ENCODE peak calls at places on chromosomes 16 and 17, in nine cellular contexts. Y, P, V, D, K, L, T, S and O are unnamed samples.

GRCh38 chr17:39170558-39170957 is 4.6 kb upstream of the ARL5C start:
- DNase-seq in Y (no peak), P (no peak), V (no peak), D (no peak), K (no peak), L (no peak), T (no peak), S (no peak), O (no peak)

GRCh38 chr16:56401482-56401881 is 23.9 kb downstream of the AMFR start:
- DNase-seq in Y (no peak), P (no peak), V (no peak), D (no peak), K (no peak), L (no peak), T (no peak), S (no peak), O (no peak)

GRCh38 chr16:67786491-67786890 is 19.9 kb downstream of the RANBP10 start:
- DNase-seq in Y (no peak), P (no peak), V (no peak), D (no peak), K (no peak), L (no peak), T (no peak), S (no peak), O (no peak)

GRCh38 chr16:8674413-8675022 is at the start of gene ABAT:
- DNase-seq in Y (peak; percentile 92), P (peak; percentile 93), V (peak; percentile 98), D (peak; percentile 93), K (peak; percentile 94), L (peak; percentile 90), T (peak; percentile 94), S (peak; percentile 97), O (peak; percentile 93)

GRCh38 chr16:66616169-66616568 is 11.7 kb downstream of the CMTM3 start:
- DNase-seq in Y (no peak), P (no peak), V (no peak), D (no peak), K (no peak), L (no peak), T (no peak), S (no peak), O (no peak)

GRCh38 chr17:57862990-57863667 is 13.3 kb upstream of the MRPS23 start:
- DNase-seq in Y (peak; percentile 10), P (no peak), V (no peak), D (no peak), K (peak; percentile 67), L (no peak), T (no peak), S (peak; percentile 71), O (no peak)

GRCh38 chr16:15897834-15898254 is 9.4 kb upstream of the CEP20 start:
- DNase-seq in Y (no peak), P (no peak), V (no peak), D (peak; percentile 73), K (no peak), L (no peak), T (no peak), S (no peak), O (no peak)

GRCh38 chr17:5706835-5707234 is 122.5 kb upstream of the NLRP1 start:
- DNase-seq in Y (peak; percentile 71), P (peak; percentile 84), V (peak; percentile 62), D (peak; percentile 74), K (no peak), L (peak; percentile 20), T (peak; percentile 63), S (no peak), O (peak; percentile 65)

GRCh38 chr16:89541792-89542191 is 18.7 kb upstream of the RPL13 start:
- DNase-seq in Y (no peak), P (no peak), V (no peak), D (no peak), K (no peak), L (no peak), T (no peak), S (no peak), O (no peak)

GRCh38 chr16:8958344-8958808 is 5.3 kb downstream of the USP7 start:
- DNase-seq in Y (peak; percentile 52), P (no peak), V (no peak), D (peak; percentile 92), K (peak; percentile 76), L (no peak), T (peak; percentile 52), S (peak; percentile 79), O (no peak)

GRCh38 chr17:33262724-33263123 is 30.4 kb downstream of the ASIC2 start:
- DNase-seq in Y (no peak), P (no peak), V (no peak), D (no peak), K (no peak), L (no peak), T (no peak), S (no peak), O (no peak)

GRCh38 chr17:9434502-9435113 is 141.0 kb downstream of the STX8 start:
- DNase-seq in Y (no peak), P (no peak), V (no peak), D (no peak), K (no peak), L (no peak), T (no peak), S (no peak), O (no peak)

GRCh38 chr16:53775821-53776431 is 72.0 kb downstream of the FTO start:
- DNase-seq in Y (no peak), P (no peak), V (no peak), D (peak; percentile 94), K (no peak), L (peak; percentile 13), T (peak; percentile 44), S (no peak), O (no peak)

GRCh38 chr17:54864636-54865420 is 35.8 kb upstream of the TOM1L1 start:
- DNase-seq in Y (no peak), P (peak; percentile 64), V (no peak), D (no peak), K (no peak), L (no peak), T (no peak), S (no peak), O (no peak)

GRCh38 chr17:12727076-12727750 is 61.5 kb downstream of the MYOCD start:
- DNase-seq in Y (no peak), P (no peak), V (no peak), D (peak; percentile 60), K (no peak), L (no peak), T (no peak), S (no peak), O (no peak)

GRCh38 chr17:33475594-33475993 is 182.5 kb upstream of the ASIC2 start:
- DNase-seq in Y (no peak), P (no peak), V (no peak), D (no peak), K (no peak), L (no peak), T (no peak), S (no peak), O (no peak)

GRCh38 chr17:27376637-27377547 is 79.4 kb upstream of the KSR1 start:
- DNase-seq in Y (no peak), P (no peak), V (no peak), D (peak; percentile 76), K (peak; percentile 17), L (no peak), T (no peak), S (no peak), O (no peak)

GRCh38 chr16:77402118-77402517 is 32.7 kb downstream of the ADAMTS18 start:
- DNase-seq in Y (no peak), P (no peak), V (no peak), D (no peak), K (no peak), L (no peak), T (no peak), S (no peak), O (no peak)

GRCh38 chr17:53765609-53766008 is 57.1 kb upstream of the KIF2B start:
- DNase-seq in Y (no peak), P (no peak), V (no peak), D (no peak), K (no peak), L (no peak), T (no peak), S (no peak), O (no peak)

GRCh38 chr17:29640413-29640812 is 17.7 kb upstream of the CORO6 start:
- DNase-seq in Y (no peak), P (no peak), V (no peak), D (peak; percentile 74), K (no peak), L (no peak), T (no peak), S (no peak), O (no peak)

GRCh38 chr16:30437511-30438046 is 7.7 kb upstream of the DCTPP1 start:
- DNase-seq in Y (no peak), P (no peak), V (no peak), D (no peak), K (no peak), L (no peak), T (no peak), S (no peak), O (no peak)

GRCh38 chr17:81322271-81323082 is 27.4 kb upstream of the SLC38A10 start:
- DNase-seq in Y (no peak), P (no peak), V (no peak), D (peak; percentile 51), K (no peak), L (no peak), T (no peak), S (no peak), O (no peak)

GRCh38 chr17:2598166-2598565 is 4.7 kb downstream of the PAFAH1B1 start:
- DNase-seq in Y (no peak), P (no peak), V (no peak), D (peak; percentile 89), K (no peak), L (no peak), T (no peak), S (no peak), O (no peak)

GRCh38 chr16:25366078-25366477 is 108.4 kb upstream of the ZKSCAN2 start:
- DNase-seq in Y (no peak), P (no peak), V (no peak), D (no peak), K (no peak), L (no peak), T (no peak), S (no peak), O (no peak)
- H3K4me1 ChIP-seq in Y (no peaks in the 10 kb centered on the region), P (no peaks in the 10 kb centered on the region), V (no peaks in the 10 kb centered on the region), D (no peaks in the 10 kb centered on the region), K (no peaks in the 10 kb centered on the region), L (no peaks in the 10 kb centered on the region), T (no peaks in the 10 kb centered on the region), S (no peaks in the 10 kb centered on the region), O (no peaks in the 10 kb centered on the region)

GRCh38 chr17:19647697-19648474 is 665 bp upstream of the ALDH3A2 start:
- DNase-seq in Y (peak; percentile 55), P (peak; percentile 59), V (peak; percentile 74), D (peak; percentile 89), K (peak; percentile 90), L (peak; percentile 70), T (peak; percentile 65), S (peak; percentile 90), O (peak; percentile 76)
- H3K4me3 ChIP-seq in Y (peak overlapping the region; percentile 76), P (peak overlapping the region; percentile 75), V (peak overlapping the region; percentile 76), D (peak overlapping the region; percentile 83), K (peak overlapping the region; percentile 89), L (peak overlapping the region; percentile 88), T (peak overlapping the region; percentile 88), S (peak overlapping the region; percentile 90), O (peak overlapping the region; percentile 93)

GRCh38 chr17:82493517-82493840 is 26.1 kb upstream of the FOXK2 start:
- DNase-seq in Y (no peak), P (no peak), V (no peak), D (peak; percentile 44), K (no peak), L (no peak), T (no peak), S (no peak), O (no peak)
- H3K27ac ChIP-seq in Y (no peak overlapping the region), P (no peak overlapping the region), V (no peak overlapping the region), D (peak overlapping the region; percentile 50), K (peak overlapping the region; percentile 94), L (no peak overlapping the region), T (peak overlapping the region; percentile 29), S (peak overlapping the region; percentile 71), O (no peak overlapping the region)

GRCh38 chr17:80126449-80126715 is 20.5 kb downstream of the EIF4A3 start:
- DNase-seq in Y (no peak), P (no peak), V (no peak), D (no peak), K (peak; percentile 9), L (no peak), T (no peak), S (no peak), O (no peak)
- H3K4me1 ChIP-seq in Y (no peaks in the 10 kb centered on the region), P (no peaks in the 10 kb centered on the region), V (peaks cover 17% of the 10 kb centered on the region), D (peaks cover 20% of the 10 kb centered on the region), K (no peaks in the 10 kb centered on the region), L (no peaks in the 10 kb centered on the region), T (no peaks in the 10 kb centered on the region), S (no peaks in the 10 kb centered on the region), O (no peaks in the 10 kb centered on the region)